ENCODE peak calls at places on chromosomes 7 and 10, in eight cellular contexts. O is Jurkat, Clone E6-1; R is NCI-H460; W is NCI-H2081; U is body of pancreas; D is GM23248; Q is IMR-90; E is mucosa of descending colon. J is an unnamed sample.

GRCh38 chr10:97454330-97455036 is 8.5 kb downstream of the ZDHHC16 start:
- DNase-seq in W (no peak), E (no peak), D (peak), U (peak), O (no peak), R (no peak), Q (peak), J (no peak)

GRCh38 chr10:43942096-43942885 is 293.6 kb upstream of the ZNF32 start:
- DNase-seq in R (no peak), D (peak), E (no peak), Q (no peak), W (no peak), O (no peak), U (no peak), J (no peak)

GRCh38 chr7:49797987-49798660 is 24.7 kb downstream of the VWC2 start:
- DNase-seq in R (no peak), W (no peak), U (no peak), E (no peak), O (no peak), D (no peak), Q (no peak), J (no peak)

GRCh38 chr10:31700222-31700621 is 228.4 kb downstream of the ARHGAP12 start:
- DNase-seq in R (no peak), W (no peak), Q (peak), O (no peak), U (no peak), E (no peak), D (no peak), J (no peak)

GRCh38 chr7:114832906-114833595 is 88.8 kb upstream of the MDFIC start:
- DNase-seq in U (no peak), R (no peak), W (no peak), E (no peak), Q (no peak), O (no peak), D (no peak), J (no peak)

GRCh38 chr10:1673568-1674345 is 63.6 kb downstream of the ADARB2 start:
- DNase-seq in Q (no peak), D (no peak), E (no peak), O (no peak), R (no peak), U (no peak), W (no peak), J (no peak)

GRCh38 chr7:47617131-47617530 is 35.2 kb upstream of the TNS3 start:
- DNase-seq in Q (no peak), R (no peak), U (no peak), W (no peak), E (no peak), O (no peak), D (no peak), J (no peak)

GRCh38 chr10:92238586-92239098 is 52.2 kb downstream of the CPEB3 start:
- DNase-seq in Q (peak), D (peak), O (no peak), E (peak), R (peak), W (peak), U (peak), J (peak)

GRCh38 chr10:88660593-88660884 is 3.7 kb upstream of the LIPF start:
- DNase-seq in D (no peak), W (no peak), O (no peak), R (no peak), E (no peak), U (no peak), Q (peak), J (no peak)

GRCh38 chr10:35784751-35785150 is 142.7 kb upstream of the FZD8 start:
- DNase-seq in O (no peak), D (no peak), U (no peak), W (no peak), E (no peak), R (no peak), Q (no peak), J (no peak)

GRCh38 chr10:28775773-28776172 is 98.5 kb downstream of the BAMBI start:
- DNase-seq in U (no peak), R (no peak), E (no peak), Q (no peak), W (no peak), O (no peak), D (no peak), J (no peak)

GRCh38 chr7:36390199-36391090 is 783 bp downstream of the ANLN start:
- DNase-seq in W (peak), O (peak), Q (peak), R (peak), E (peak), U (peak), D (peak), J (peak)

GRCh38 chr10:75097666-75098285 is 13.7 kb upstream of the SAMD8 start:
- DNase-seq in U (no peak), W (peak), Q (peak), E (no peak), R (no peak), D (peak), O (no peak), J (no peak)

GRCh38 chr7:109663806-109664205 is 1094.1 kb downstream of the DNAJB9 start:
- DNase-seq in O (no peak), R (no peak), E (no peak), W (no peak), Q (no peak), D (no peak), U (no peak), J (no peak)

GRCh38 chr7:117970806-117971205 is 97.6 kb upstream of the CTTNBP2 start:
- DNase-seq in Q (no peak), R (no peak), O (no peak), W (no peak), E (no peak), U (no peak), D (no peak), J (no peak)

GRCh38 chr7:106104861-106105260 is 7.3 kb downstream of the SYPL1 start:
- DNase-seq in D (no peak), R (no peak), Q (no peak), W (no peak), O (no peak), E (no peak), U (no peak), J (no peak)

GRCh38 chr10:43299579-43299978 is 32.7 kb upstream of the RASGEF1A start:
- DNase-seq in W (no peak), R (no peak), U (no peak), Q (no peak), O (no peak), E (no peak), D (no peak), J (no peak)

GRCh38 chr7:83305027-83305426 is 142.3 kb upstream of the PCLO start:
- DNase-seq in O (no peak), U (no peak), R (no peak), E (no peak), W (no peak), Q (no peak), D (peak), J (no peak)

GRCh38 chr7:140525741-140526140 is 46.4 kb upstream of the MKRN1 start:
- DNase-seq in Q (no peak), O (peak), R (no peak), D (peak), E (peak), W (no peak), U (no peak), J (no peak)

GRCh38 chr10:6114758-6115410 is 26.1 kb downstream of the RBM17 start:
- DNase-seq in D (peak), Q (peak), O (no peak), E (no peak), R (peak), U (peak), W (no peak), J (no peak)

GRCh38 chr7:70133291-70133690 is 535.0 kb downstream of the AUTS2 start:
- DNase-seq in Q (no peak), W (no peak), U (no peak), E (no peak), R (no peak), O (no peak), D (no peak), J (no peak)

GRCh38 chr7:122520961-122521555 is 177.9 kb downstream of the RNF133 start:
- DNase-seq in D (no peak), U (no peak), Q (no peak), O (no peak), E (no peak), R (no peak), W (no peak), J (no peak)

GRCh38 chr7:39910108-39910869 is 39.8 kb upstream of the CDK13 start:
- DNase-seq in E (no peak), Q (peak), R (no peak), W (no peak), U (no peak), O (peak), D (peak), J (no peak)

GRCh38 chr7:18292584-18292983 is 203.0 kb upstream of the HDAC9 start:
- DNase-seq in E (no peak), D (no peak), R (no peak), Q (no peak), O (no peak), U (no peak), W (peak), J (no peak)

GRCh38 chr10:114458955-114459354 is 54.7 kb upstream of the AFAP1L2 start:
- DNase-seq in Q (peak), R (peak), E (peak), W (peak), D (peak), O (no peak), U (peak), J (no peak)

GRCh38 chr7:37247881-37248280 is 200.8 kb downstream of the ELMO1 start:
- DNase-seq in Q (peak), D (peak), R (no peak), U (no peak), E (no peak), W (no peak), O (no peak), J (no peak)

GRCh38 chr10:81200801-81201200 is 663.1 kb downstream of the SH2D4B start:
- DNase-seq in W (no peak), O (no peak), E (no peak), R (no peak), D (no peak), U (no peak), Q (no peak), J (no peak)

GRCh38 chr10:92688927-92689662 is 660 bp upstream of the HHEX start:
- DNase-seq in U (peak), E (peak), R (no peak), Q (peak), W (no peak), O (no peak), D (peak), J (no peak)

GRCh38 chr7:36299882-36300341 is 89.8 kb upstream of the ANLN start:
- DNase-seq in D (no peak), U (no peak), O (no peak), E (no peak), R (no peak), Q (no peak), W (no peak), J (no peak)

GRCh38 chr7:42744746-42745145 is 167.1 kb downstream of the C7orf25 start:
- DNase-seq in R (no peak), O (no peak), U (no peak), D (no peak), Q (no peak), E (no peak), W (no peak), J (no peak)

GRCh38 chr10:132687893-132688579 is 97.9 kb downstream of the NKX6-2 start:
- DNase-seq in W (no peak), R (no peak), Q (no peak), U (peak), O (no peak), D (no peak), E (peak), J (no peak)

GRCh38 chr7:44223362-44224114 is 22.8 kb downstream of the YKT6 start:
- DNase-seq in D (no peak), W (peak), O (no peak), U (peak), Q (no peak), R (no peak), E (no peak), J (no peak)

GRCh38 chr7:140035400-140036223 is 27.1 kb downstream of the PARP12 start:
- DNase-seq in E (no peak), Q (peak), W (no peak), O (no peak), D (peak), R (peak), U (no peak), J (no peak)

GRCh38 chr7:6462094-6462493 is 14.3 kb upstream of the DAGLB start:
- DNase-seq in Q (no peak), W (no peak), R (no peak), U (no peak), D (no peak), E (no peak), O (no peak), J (no peak)

GRCh38 chr7:155453296-155454182 is 4.4 kb upstream of the EN2 start:
- DNase-seq in Q (no peak), E (no peak), W (no peak), D (no peak), U (no peak), R (no peak), O (no peak), J (no peak)

GRCh38 chr7:46356365-46356764 is 435.3 kb upstream of the IGFBP3 start:
- DNase-seq in D (no peak), R (no peak), U (peak), Q (no peak), E (no peak), O (no peak), W (no peak), J (no peak)

GRCh38 chr10:112839928-112840654 is 110.0 kb upstream of the TCF7L2 start:
- DNase-seq in E (no peak), U (no peak), O (no peak), W (no peak), Q (no peak), R (no peak), D (no peak), J (no peak)

GRCh38 chr7:2092279-2092678 is 140.5 kb downstream of the MAD1L1 start:
- DNase-seq in D (no peak), Q (no peak), W (no peak), R (no peak), E (no peak), O (no peak), U (no peak), J (no peak)